ENCODE peak calls at places on chromosome 11, in eight cellular contexts. I is dorsolateral prefrontal cortex, G is thoracic aorta, M is GM12878, N is neural progenitor cell, O is fibroblast of mammary gland, A is AG09319, Z is heart left ventricle. V is an unnamed sample.

GRCh38 chr11:36464720-36465119 is 45.4 kb downstream of the TRAF6 start:
- DNase-seq in I (no peak), G (no peak), M (no peak), N (no peak), O (no peak), A (no peak), Z (no peak), V (no peak)

GRCh38 chr11:104918113-104918824 is 20.0 kb upstream of the CASP12 start:
- DNase-seq in I (no peak), G (no peak), M (no peak), N (no peak), O (peak), A (peak), Z (no peak), V (peak)

GRCh38 chr11:95132956-95133355 is 43.3 kb downstream of the ENDOD1 start:
- DNase-seq in I (no peak), G (no peak), M (no peak), N (no peak), O (no peak), A (no peak), Z (no peak), V (no peak)

GRCh38 chr11:23359297-23359696 is 499.0 kb upstream of the CCDC179 start:
- DNase-seq in I (no peak), G (no peak), M (no peak), N (no peak), O (peak), A (peak), Z (no peak), V (peak)

GRCh38 chr11:73520358-73521061 is 77.4 kb downstream of the FAM168A start:
- DNase-seq in I (no peak), G (no peak), M (peak), N (no peak), O (peak), A (no peak), Z (no peak), V (no peak)

GRCh38 chr11:65141896-65142494 is 7.7 kb upstream of the SYVN1 start:
- DNase-seq in I (no peak), G (no peak), M (no peak), N (no peak), O (no peak), A (no peak), Z (no peak), V (no peak)

GRCh38 chr11:93549986-93550385 is 6.8 kb upstream of the SMCO4 start:
- DNase-seq in I (no peak), G (no peak), M (no peak), N (no peak), O (no peak), A (no peak), Z (no peak), V (no peak)

GRCh38 chr11:133946018-133946417 is 10.8 kb downstream of the IGSF9B start:
- DNase-seq in I (no peak), G (no peak), M (no peak), N (no peak), O (no peak), A (no peak), Z (no peak), V (no peak)

GRCh38 chr11:18012314-18012905 is 437 bp downstream of the SERGEF start:
- DNase-seq in I (peak), G (peak), M (no peak), N (no peak), O (peak), A (no peak), Z (no peak), V (no peak)

GRCh38 chr11:2099523-2100316 is 39.5 kb downstream of the IGF2 start:
- DNase-seq in I (no peak), G (no peak), M (no peak), N (no peak), O (no peak), A (no peak), Z (no peak), V (no peak)

GRCh38 chr11:64250875-64251721 is at the start of gene PLCB3:
- DNase-seq in I (no peak), G (no peak), M (no peak), N (peak), O (no peak), A (no peak), Z (peak), V (no peak)

GRCh38 chr11:127226376-127226775 is 225.8 kb upstream of the KIRREL3 start:
- DNase-seq in I (no peak), G (no peak), M (no peak), N (no peak), O (no peak), A (no peak), Z (no peak), V (no peak)

GRCh38 chr11:78298216-78298860 is 109.6 kb downstream of the USP35 start:
- DNase-seq in I (no peak), G (no peak), M (no peak), N (peak), O (no peak), A (no peak), Z (no peak), V (no peak)

GRCh38 chr11:82718307-82718706 is 15.4 kb downstream of the FAM181B start:
- DNase-seq in I (no peak), G (no peak), M (no peak), N (peak), O (peak), A (no peak), Z (no peak), V (peak)

GRCh38 chr11:64268687-64269379 is 15.6 kb downstream of the BAD start:
- DNase-seq in I (no peak), G (no peak), M (no peak), N (peak), O (peak), A (no peak), Z (peak), V (peak)

GRCh38 chr11:130020323-130020722 is 17.7 kb upstream of the PRDM10 start:
- DNase-seq in I (no peak), G (no peak), M (no peak), N (no peak), O (no peak), A (no peak), Z (no peak), V (no peak)

GRCh38 chr11:68690671-68691401 is 6.5 kb downstream of the GAL start:
- DNase-seq in I (no peak), G (no peak), M (no peak), N (no peak), O (no peak), A (no peak), Z (no peak), V (no peak)
- TF ChIP-seq CTCF in I (no peak), G (no peak), M (no peak), N (peak), O (peak), A (peak), Z (no peak), V (peak)

GRCh38 chr11:66470015-66470414 is 3.3 kb downstream of the PELI3 start:
- DNase-seq in I (no peak), G (no peak), M (no peak), N (no peak), O (no peak), A (no peak), Z (no peak), V (no peak)
- TF ChIP-seq CTCF in I (no peak), G (no peak), M (no peak), N (no peak), O (no peak), A (no peak), Z (no peak), V (no peak)

DNA sequence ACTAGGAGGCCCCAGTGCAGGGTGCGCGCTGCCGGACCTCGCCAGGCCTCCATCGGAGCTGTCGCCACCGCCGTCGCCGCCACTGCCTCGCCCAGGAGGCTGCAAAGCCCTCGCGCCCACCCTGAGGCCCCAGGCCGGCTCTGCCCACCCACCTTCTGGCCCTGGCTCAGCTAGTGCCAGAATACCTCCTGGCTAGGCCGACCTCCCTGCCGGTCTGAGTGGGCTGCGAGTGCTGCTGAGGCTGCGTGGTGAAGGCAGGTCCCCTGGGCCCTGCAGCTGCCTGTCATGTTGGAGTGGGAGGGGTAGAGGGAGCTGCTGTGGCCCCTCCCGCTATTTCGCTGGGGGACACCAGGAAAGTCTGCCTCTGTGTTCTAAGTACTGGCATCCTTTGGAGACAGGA is 34.1 kb downstream of the LRRC10B start:
- DNase-seq in I (no peak), G (no peak), M (no peak), N (no peak), O (no peak), A (no peak), Z (no peak), V (no peak)
- TF ChIP-seq CTCF in I (no peak), G (no peak), M (no peak), N (no peak), O (no peak), A (no peak), Z (no peak), V (no peak)

GRCh38 chr11:34205326-34206035 is 100.1 kb downstream of the NAT10 start:
- DNase-seq in I (no peak), G (no peak), M (no peak), N (no peak), O (no peak), A (no peak), Z (no peak), V (no peak)

GRCh38 chr11:34208266-34209135 is 103.1 kb downstream of the NAT10 start:
- DNase-seq in I (no peak), G (no peak), M (no peak), N (no peak), O (peak), A (no peak), Z (no peak), V (peak)

GRCh38 chr11:34209809-34210208 is 104.4 kb downstream of the NAT10 start:
- DNase-seq in I (no peak), G (no peak), M (no peak), N (peak), O (no peak), A (no peak), Z (no peak), V (no peak)

GRCh38 chr11:34206598-34207300 is 101.3 kb downstream of the NAT10 start:
- DNase-seq in I (no peak), G (no peak), M (no peak), N (peak), O (no peak), A (no peak), Z (no peak), V (no peak)

GRCh38 chr11:34207487-34207886 is 102.1 kb downstream of the NAT10 start:
- DNase-seq in I (no peak), G (no peak), M (no peak), N (no peak), O (no peak), A (no peak), Z (no peak), V (no peak)
- TF ChIP-seq CTCF in I (no peak), G (no peak), M (no peak), N (no peak), O (no peak), A (no peak), Z (no peak), V (no peak)

V was measured in HFFc6.